ENCODE peak calls at places on chromosomes 11 and 22, in seven cellular contexts. One of them, this sample, is unnamed.

GRCh38 chr11:44955019-44955738 is 4.5 kb upstream of the TP53I11 start:
- DNase-seq in cardiac fibroblast: peak; percentile 85
- DNase-seq in A549: peak; percentile 63
- DNase-seq in cardiac muscle cell: no peak
- DNase-seq in dorsolateral prefrontal cortex: no peak
- DNase-seq in neural progenitor cell: no peak
- DNase-seq in lower leg skin: peak; percentile 92
- DNase-seq in this sample: no peak

GRCh38 chr11:33934450-33934849 is 42.6 kb upstream of the LMO2 start:
- DNase-seq in A549: no peak
- DNase-seq in lower leg skin: no peak
- DNase-seq in neural progenitor cell: no peak
- DNase-seq in cardiac fibroblast: no peak
- DNase-seq in cardiac muscle cell: no peak
- DNase-seq in dorsolateral prefrontal cortex: no peak
- DNase-seq in this sample: no peak

GRCh38 chr22:26479792-26480610 is 3.6 kb downstream of the HPS4 start:
- DNase-seq in A549: no peak
- DNase-seq in cardiac muscle cell: no peak
- DNase-seq in cardiac fibroblast: no peak
- DNase-seq in dorsolateral prefrontal cortex: no peak
- DNase-seq in neural progenitor cell: no peak
- DNase-seq in lower leg skin: no peak
- DNase-seq in this sample: no peak

GRCh38 chr22:35661377-35661937 is 13.2 kb downstream of the APOL6 start:
- DNase-seq in neural progenitor cell: no peak
- DNase-seq in A549: no peak
- DNase-seq in lower leg skin: no peak
- DNase-seq in dorsolateral prefrontal cortex: no peak
- DNase-seq in cardiac fibroblast: peak; percentile 69
- DNase-seq in cardiac muscle cell: no peak
- DNase-seq in this sample: no peak

GRCh38 chr11:107834995-107835394 is 23.6 kb downstream of the SLC35F2 start:
- DNase-seq in dorsolateral prefrontal cortex: no peak
- DNase-seq in A549: no peak
- DNase-seq in neural progenitor cell: no peak
- DNase-seq in cardiac fibroblast: no peak
- DNase-seq in lower leg skin: peak; percentile 9
- DNase-seq in cardiac muscle cell: no peak
- DNase-seq in this sample: no peak

GRCh38 chr22:39422721-39423120 is 23.1 kb downstream of the TAB1 start:
- DNase-seq in neural progenitor cell: no peak
- DNase-seq in cardiac fibroblast: no peak
- DNase-seq in dorsolateral prefrontal cortex: no peak
- DNase-seq in lower leg skin: no peak
- DNase-seq in cardiac muscle cell: no peak
- DNase-seq in A549: no peak
- DNase-seq in this sample: no peak

GRCh38 chr22:35894937-35895708 is 133.5 kb downstream of the RBFOX2 start:
- DNase-seq in lower leg skin: no peak
- DNase-seq in cardiac fibroblast: peak; percentile 84
- DNase-seq in cardiac muscle cell: peak; percentile 78
- DNase-seq in dorsolateral prefrontal cortex: no peak
- DNase-seq in A549: peak; percentile 37
- DNase-seq in neural progenitor cell: peak; percentile 17
- DNase-seq in this sample: no peak

GRCh38 chr11:109612481-109612880 is 190.5 kb downstream of the C11orf87 start:
- DNase-seq in lower leg skin: no peak
- DNase-seq in neural progenitor cell: no peak
- DNase-seq in dorsolateral prefrontal cortex: no peak
- DNase-seq in cardiac muscle cell: no peak
- DNase-seq in A549: no peak
- DNase-seq in cardiac fibroblast: peak; percentile 2
- DNase-seq in this sample: no peak

GRCh38 chr11:122108192-122108799 is 7.7 kb downstream of the BLID start:
- DNase-seq in dorsolateral prefrontal cortex: no peak
- DNase-seq in cardiac muscle cell: peak; percentile 58
- DNase-seq in A549: peak; percentile 62
- DNase-seq in lower leg skin: no peak
- DNase-seq in cardiac fibroblast: peak; percentile 84
- DNase-seq in neural progenitor cell: peak; percentile 71
- DNase-seq in this sample: peak; percentile 13

GRCh38 chr11:2084721-2085120 is 54.5 kb downstream of the IGF2 start:
- DNase-seq in lower leg skin: no peak
- DNase-seq in dorsolateral prefrontal cortex: no peak
- DNase-seq in cardiac muscle cell: no peak
- DNase-seq in cardiac fibroblast: no peak
- DNase-seq in A549: no peak
- DNase-seq in neural progenitor cell: no peak
- DNase-seq in this sample: no peak

GRCh38 chr11:130882138-130882551 is 34.1 kb downstream of the SNX19 start:
- DNase-seq in dorsolateral prefrontal cortex: no peak
- DNase-seq in cardiac fibroblast: no peak
- DNase-seq in neural progenitor cell: no peak
- DNase-seq in cardiac muscle cell: no peak
- DNase-seq in lower leg skin: no peak
- DNase-seq in A549: no peak
- DNase-seq in this sample: no peak

GRCh38 chr22:50563410-50564160 is 866 bp upstream of the SYCE3 start:
- DNase-seq in lower leg skin: no peak
- DNase-seq in cardiac fibroblast: no peak
- DNase-seq in neural progenitor cell: no peak
- DNase-seq in cardiac muscle cell: peak; percentile 62
- DNase-seq in dorsolateral prefrontal cortex: no peak
- DNase-seq in A549: no peak
- DNase-seq in this sample: no peak

GRCh38 chr11:84981296-84981695 is 645.8 kb downstream of the DLG2 start:
- DNase-seq in dorsolateral prefrontal cortex: no peak
- DNase-seq in cardiac muscle cell: no peak
- DNase-seq in A549: no peak
- DNase-seq in neural progenitor cell: no peak
- DNase-seq in cardiac fibroblast: no peak
- DNase-seq in lower leg skin: no peak
- DNase-seq in this sample: no peak

DNA sequence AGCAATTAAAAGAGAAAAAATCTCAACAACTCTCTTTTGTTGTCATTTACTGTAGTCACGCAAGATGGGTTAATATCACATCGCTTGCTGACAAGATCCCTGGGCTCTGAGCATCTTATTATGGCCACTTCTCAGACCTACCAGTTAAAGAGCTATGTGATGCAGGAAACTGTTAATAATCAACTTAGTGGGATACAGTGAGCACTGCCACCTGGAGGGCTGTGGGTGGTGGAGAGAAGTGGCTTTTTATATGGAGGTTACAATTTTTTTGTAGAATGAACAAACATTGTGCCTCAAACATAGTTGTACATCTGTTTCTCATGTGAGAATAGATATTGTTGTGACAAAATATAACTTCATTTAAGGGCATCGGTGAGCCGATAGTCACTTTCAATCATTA is 181.0 kb downstream of the TENM4 start:
- DNase-seq in dorsolateral prefrontal cortex: no peak
- DNase-seq in lower leg skin: peak; percentile 15
- DNase-seq in A549: peak; percentile 20
- DNase-seq in cardiac muscle cell: no peak
- DNase-seq in cardiac fibroblast: no peak
- DNase-seq in neural progenitor cell: no peak
- DNase-seq in this sample: no peak
- TF ChIP-seq CTCF in dorsolateral prefrontal cortex: no peak
- TF ChIP-seq CTCF in lower leg skin: no peak
- TF ChIP-seq CTCF in A549: peak; percentile 35
- TF ChIP-seq CTCF in cardiac muscle cell: peak; percentile 39
- TF ChIP-seq CTCF in cardiac fibroblast: no peak
- TF ChIP-seq CTCF in neural progenitor cell: no peak
- TF ChIP-seq CTCF in this sample: no peak

GRCh38 chr11:117197006-117197405 is 2.2 kb upstream of the TAGLN start:
- DNase-seq in cardiac fibroblast: no peak
- DNase-seq in lower leg skin: no peak
- DNase-seq in cardiac muscle cell: no peak
- DNase-seq in dorsolateral prefrontal cortex: no peak
- DNase-seq in neural progenitor cell: no peak
- DNase-seq in A549: no peak
- DNase-seq in this sample: no peak

GRCh38 chr11:117198613-117199012 is 557 bp upstream of the TAGLN start:
- DNase-seq in A549: no peak
- DNase-seq in cardiac muscle cell: no peak
- DNase-seq in neural progenitor cell: no peak
- DNase-seq in dorsolateral prefrontal cortex: no peak
- DNase-seq in cardiac fibroblast: no peak
- DNase-seq in lower leg skin: no peak
- DNase-seq in this sample: no peak

GRCh38 chr11:117199061-117199915 is at the start of gene TAGLN:
- DNase-seq in cardiac muscle cell: peak; percentile 91
- DNase-seq in neural progenitor cell: peak; percentile 84
- DNase-seq in A549: peak; percentile 59
- DNase-seq in cardiac fibroblast: peak; percentile 96
- DNase-seq in dorsolateral prefrontal cortex: no peak
- DNase-seq in lower leg skin: peak; percentile 93
- DNase-seq in this sample: no peak

GRCh38 chr11:117195761-117196160 is 3.4 kb upstream of the TAGLN start:
- DNase-seq in A549: no peak
- DNase-seq in cardiac fibroblast: no peak
- DNase-seq in lower leg skin: no peak
- DNase-seq in dorsolateral prefrontal cortex: no peak
- DNase-seq in cardiac muscle cell: no peak
- DNase-seq in neural progenitor cell: no peak
- DNase-seq in this sample: no peak

DNA sequence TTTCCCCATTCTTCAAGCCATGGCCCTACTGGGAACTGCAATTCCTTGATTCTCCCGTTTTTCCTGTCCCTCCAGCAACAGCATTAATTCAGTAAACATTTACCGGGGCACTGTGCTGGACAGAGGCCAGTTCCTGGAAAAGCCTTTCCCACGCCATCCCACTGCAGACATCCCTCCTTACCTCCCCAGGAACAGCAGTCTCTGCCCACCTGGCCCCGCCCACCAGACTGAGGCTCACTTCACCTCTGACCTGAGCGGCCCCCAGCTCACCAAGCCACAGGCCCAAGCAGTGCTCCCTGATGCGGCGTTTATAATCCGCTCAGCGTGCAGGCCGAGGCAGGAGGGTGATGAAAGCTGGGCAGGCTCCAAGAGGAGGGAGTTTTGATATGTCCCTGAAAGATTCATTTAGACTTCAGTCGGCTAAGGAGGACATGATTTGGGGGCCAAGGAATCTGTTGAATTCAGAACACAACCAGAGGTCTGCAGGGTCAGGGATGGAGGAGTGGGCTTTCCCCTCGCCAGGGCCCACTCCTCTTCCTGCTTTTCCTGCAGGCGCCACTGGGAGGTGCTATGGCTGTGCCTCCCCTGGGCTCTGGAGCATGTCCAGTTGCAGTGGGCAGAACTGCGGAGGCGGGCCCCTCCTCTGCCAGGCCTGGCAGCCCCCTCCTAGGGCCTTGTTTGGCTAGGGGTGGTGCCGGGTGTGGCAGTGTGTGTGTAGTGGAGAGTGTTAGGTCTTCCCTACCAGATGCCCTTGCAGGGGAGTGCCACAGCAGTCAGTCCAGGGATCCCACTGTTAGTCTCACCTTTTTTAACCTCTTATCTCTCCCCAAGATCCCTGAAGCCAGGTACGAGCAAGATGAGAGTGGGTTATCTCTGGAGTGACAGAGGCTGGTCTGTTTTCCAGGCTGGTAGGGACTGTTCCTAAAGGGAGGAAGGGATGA is 1.4 kb upstream of the TAGLN start:
- DNase-seq in cardiac fibroblast: peak; percentile 57
- DNase-seq in A549: peak; percentile 24
- DNase-seq in dorsolateral prefrontal cortex: no peak
- DNase-seq in neural progenitor cell: peak; percentile 76
- DNase-seq in cardiac muscle cell: peak; percentile 60
- DNase-seq in lower leg skin: peak; percentile 87
- DNase-seq in this sample: no peak
- TF ChIP-seq CTCF in cardiac fibroblast: peak; percentile 75
- TF ChIP-seq CTCF in A549: peak; percentile 25
- TF ChIP-seq CTCF in dorsolateral prefrontal cortex: no peak
- TF ChIP-seq CTCF in neural progenitor cell: peak; percentile 68
- TF ChIP-seq CTCF in cardiac muscle cell: peak; percentile 80
- TF ChIP-seq CTCF in lower leg skin: no peak
- TF ChIP-seq CTCF in this sample: peak; percentile 32

GRCh38 chr22:46001046-46001425 is 24.1 kb upstream of the WNT7B start:
- DNase-seq in cardiac fibroblast: no peak
- DNase-seq in dorsolateral prefrontal cortex: no peak
- DNase-seq in cardiac muscle cell: no peak
- DNase-seq in neural progenitor cell: no peak
- DNase-seq in lower leg skin: no peak
- DNase-seq in A549: no peak
- DNase-seq in this sample: no peak
- TF ChIP-seq CTCF in cardiac fibroblast: no peak
- TF ChIP-seq CTCF in dorsolateral prefrontal cortex: no peak
- TF ChIP-seq CTCF in cardiac muscle cell: no peak
- TF ChIP-seq CTCF in neural progenitor cell: no peak
- TF ChIP-seq CTCF in lower leg skin: no peak
- TF ChIP-seq CTCF in A549: no peak
- TF ChIP-seq CTCF in this sample: no peak

GRCh38 chr11:125626381-125626950 is 1.5 kb downstream of the CHEK1 start:
- DNase-seq in neural progenitor cell: no peak
- DNase-seq in cardiac fibroblast: no peak
- DNase-seq in lower leg skin: no peak
- DNase-seq in cardiac muscle cell: peak; percentile 64
- DNase-seq in dorsolateral prefrontal cortex: no peak
- DNase-seq in A549: no peak
- DNase-seq in this sample: peak; percentile 54
- TF ChIP-seq CTCF in neural progenitor cell: peak; percentile 48
- TF ChIP-seq CTCF in cardiac fibroblast: peak; percentile 31
- TF ChIP-seq CTCF in lower leg skin: no peak
- TF ChIP-seq CTCF in cardiac muscle cell: peak; percentile 45
- TF ChIP-seq CTCF in dorsolateral prefrontal cortex: no peak
- TF ChIP-seq CTCF in A549: peak; percentile 25
- TF ChIP-seq CTCF in this sample: peak; percentile 47

DNA sequence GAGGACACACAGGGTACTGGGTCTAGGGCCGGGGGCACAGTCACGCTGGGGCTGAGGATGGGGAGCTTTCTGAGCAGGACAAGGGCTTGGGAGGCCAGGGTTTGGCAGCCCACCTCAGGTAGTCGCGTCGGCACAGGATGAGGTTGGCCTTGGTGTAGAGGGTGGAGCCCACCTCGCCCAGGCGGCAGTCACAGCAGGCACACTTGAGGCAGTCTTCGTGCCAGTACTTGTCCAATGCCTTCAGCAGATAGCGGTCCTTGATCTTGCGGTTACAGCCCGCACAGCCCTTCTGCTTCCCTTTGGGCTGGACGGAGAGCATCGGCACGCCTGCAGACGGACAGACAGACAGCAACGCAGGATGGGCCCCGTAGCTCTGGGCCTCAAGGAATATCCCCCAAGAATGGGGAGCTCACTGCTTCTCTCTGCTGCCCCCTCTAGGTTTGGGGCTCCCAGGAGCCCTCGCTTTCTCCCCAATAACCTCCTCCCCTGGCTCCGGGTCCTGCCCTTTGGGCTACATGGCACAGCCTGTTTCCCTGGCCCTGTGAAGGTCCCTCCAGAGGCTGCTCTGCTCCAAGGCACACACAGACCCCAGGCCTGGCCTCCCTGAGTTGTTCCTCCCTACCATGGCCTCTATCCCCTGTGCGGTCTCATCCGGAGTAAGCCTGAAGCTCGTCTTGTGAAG is 33.4 kb downstream of the LMO1 start:
- DNase-seq in A549: no peak
- DNase-seq in cardiac muscle cell: no peak
- DNase-seq in neural progenitor cell: no peak
- DNase-seq in cardiac fibroblast: no peak
- DNase-seq in dorsolateral prefrontal cortex: no peak
- DNase-seq in lower leg skin: no peak
- DNase-seq in this sample: no peak
- TF ChIP-seq CTCF in A549: no peak
- TF ChIP-seq CTCF in cardiac muscle cell: no peak
- TF ChIP-seq CTCF in neural progenitor cell: no peak
- TF ChIP-seq CTCF in cardiac fibroblast: no peak
- TF ChIP-seq CTCF in dorsolateral prefrontal cortex: no peak
- TF ChIP-seq CTCF in lower leg skin: no peak
- TF ChIP-seq CTCF in this sample: peak; percentile 8